ENCODE peak calls at places on chromosomes 6 and 20, in five cellular contexts. D, P, I, G and F are unnamed samples.

GRCh38 chr6:143099647-143100046 is 39.0 kb downstream of the AIG1 start:
- DNase-seq in D (no peak), G (no peak), P (no peak), I (no peak), F (no peak)

GRCh38 chr6:112939543-112939942 is 592.4 kb downstream of the RFPL4B start:
- DNase-seq in G (no peak), D (no peak), I (no peak), P (no peak), F (no peak)

GRCh38 chr20:13494019-13494418 is 144.7 kb downstream of the TASP1 start:
- DNase-seq in P (no peak), D (peak; percentile 31), I (no peak), G (no peak), F (peak; percentile 20)

GRCh38 chr20:46055269-46055668 is 26.3 kb downstream of the SLC12A5 start:
- DNase-seq in I (no peak), D (no peak), P (no peak), G (no peak), F (no peak)

GRCh38 chr6:1870902-1871301 is 261.2 kb downstream of the FOXC1 start:
- DNase-seq in G (no peak), I (no peak), P (no peak), D (no peak), F (no peak)

GRCh38 chr6:52201046-52201445 is 14.9 kb downstream of the IL17A start:
- DNase-seq in P (no peak), D (no peak), I (no peak), G (no peak), F (no peak)

GRCh38 chr20:52054123-52054522 is 137.5 kb downstream of the ZFP64 start:
- DNase-seq in I (no peak), D (no peak), P (no peak), G (no peak), F (no peak)

GRCh38 chr6:119196732-119197131 is 118.3 kb upstream of the FAM184A start:
- DNase-seq in I (no peak), G (no peak), D (no peak), P (no peak), F (no peak)

GRCh38 chr6:10800810-10801209 is 37.5 kb downstream of the MAK start:
- DNase-seq in P (no peak), I (peak; percentile 18), D (peak; percentile 40), G (no peak), F (peak; percentile 29)

GRCh38 chr6:42140051-42140450 is 2.4 kb downstream of the C6orf132 start:
- DNase-seq in P (no peak), G (no peak), D (peak; percentile 90), I (peak; percentile 74), F (peak; percentile 51)

GRCh38 chr6:100886078-100886477 is 4.9 kb upstream of the ASCC3 start:
- DNase-seq in G (no peak), D (peak; percentile 16), I (no peak), P (no peak), F (no peak)

GRCh38 chr6:130982941-130983456 is 80.0 kb downstream of the EPB41L2 start:
- DNase-seq in D (no peak), G (no peak), I (no peak), P (no peak), F (no peak)

GRCh38 chr6:30955367-30956042 is 14.7 kb downstream of the MUCL3 start:
- DNase-seq in D (no peak), I (peak; percentile 85), G (peak; percentile 62), P (peak; percentile 68), F (no peak)

GRCh38 chr6:80003841-80004198 is 629 bp upstream of the TTK start:
- DNase-seq in G (peak; percentile 16), P (no peak), D (no peak), I (no peak), F (no peak)

GRCh38 chr6:44064089-44064947 is 62.9 kb downstream of the MRPL14 start:
- DNase-seq in G (no peak), P (peak; percentile 59), D (peak; percentile 99), I (peak; percentile 78), F (peak; percentile 79)

GRCh38 chr6:170295519-170296422 is 4.9 kb upstream of the DLL1 start:
- DNase-seq in G (peak; percentile 42), D (peak; percentile 59), P (no peak), I (peak; percentile 63), F (no peak)

GRCh38 chr6:48111143-48111506 is at the start of gene PTCHD4:
- DNase-seq in G (no peak), D (peak; percentile 97), I (no peak), P (no peak), F (peak; percentile 89)

GRCh38 chr6:155237613-155238012 is 26.2 kb upstream of the CLDN20 start:
- DNase-seq in I (no peak), D (no peak), P (no peak), G (no peak), F (no peak)

GRCh38 chr6:46103437-46103836 is 26.4 kb upstream of the ENPP4 start:
- DNase-seq in G (no peak), P (no peak), D (no peak), I (no peak), F (no peak)

GRCh38 chr6:99178168-99178567 is 171.3 kb downstream of the FAXC start:
- DNase-seq in P (no peak), I (peak; percentile 11), G (no peak), D (peak; percentile 76), F (peak; percentile 29)

GRCh38 chr6:52639493-52639892 is 31.4 kb upstream of the TMEM14A start:
- DNase-seq in P (no peak), I (no peak), G (no peak), D (no peak), F (no peak)

GRCh38 chr20:61737812-61738443 is 327.8 kb downstream of the TAF4 start:
- DNase-seq in P (no peak), I (no peak), G (no peak), D (no peak), F (no peak)

GRCh38 chr6:37168163-37168758 is 1.7 kb upstream of the PIM1 start:
- DNase-seq in I (no peak), D (no peak), P (no peak), G (no peak), F (no peak)

GRCh38 chr6:166330612-166331011 is 11.7 kb downstream of the SFT2D1 start:
- DNase-seq in G (peak; percentile 67), P (no peak), D (no peak), I (peak; percentile 41), F (no peak)

GRCh38 chr6:169702640-169703246 is 817 bp downstream of the C6orf120 start:
- DNase-seq in D (no peak), G (peak; percentile 22), I (peak; percentile 53), P (peak; percentile 50), F (no peak)

GRCh38 chr6:73107016-73107415 is 118.3 kb downstream of the KHDC1L start:
- DNase-seq in D (peak; percentile 32), G (no peak), I (no peak), P (no peak), F (no peak)

GRCh38 chr6:87705070-87705691 is 3.1 kb upstream of the AKIRIN2 start:
- DNase-seq in P (no peak), G (no peak), I (peak; percentile 47), D (no peak), F (no peak)

DNA sequence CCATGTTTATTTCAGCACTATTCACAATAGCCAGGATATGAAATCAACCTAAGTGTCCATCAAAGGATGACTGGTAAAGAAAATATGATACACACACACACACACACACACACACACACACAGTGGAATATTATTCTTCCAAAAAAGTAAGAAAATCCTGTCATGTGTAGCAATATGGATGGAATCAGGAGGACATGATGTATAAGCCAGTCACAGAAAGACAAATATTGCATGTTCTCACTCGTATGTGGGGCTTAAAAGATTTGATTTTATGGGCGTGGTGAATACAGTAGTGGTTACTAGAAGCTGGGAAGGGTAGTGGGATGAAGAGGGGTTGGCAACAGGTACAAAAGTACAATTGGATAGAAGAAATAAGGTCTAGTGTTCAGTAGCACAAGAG is 207.0 kb upstream of the PRDM1 start:
- DNase-seq in D (no peak), P (no peak), I (no peak), G (no peak), F (peak; percentile 54)
- H3K27ac ChIP-seq in D (no peak overlapping the region), P (no peak overlapping the region), I (no peak overlapping the region), G (no peak overlapping the region), F (peak overlapping the region; percentile 28)

GRCh38 chr6:22680950-22681349 is 111.6 kb downstream of the HDGFL1 start:
- DNase-seq in D (no peak), P (no peak), I (no peak), G (no peak), F (no peak)

GRCh38 chr6:22681761-22682160 is 112.4 kb downstream of the HDGFL1 start:
- DNase-seq in I (no peak), G (no peak), D (no peak), P (no peak), F (no peak)

DNA sequence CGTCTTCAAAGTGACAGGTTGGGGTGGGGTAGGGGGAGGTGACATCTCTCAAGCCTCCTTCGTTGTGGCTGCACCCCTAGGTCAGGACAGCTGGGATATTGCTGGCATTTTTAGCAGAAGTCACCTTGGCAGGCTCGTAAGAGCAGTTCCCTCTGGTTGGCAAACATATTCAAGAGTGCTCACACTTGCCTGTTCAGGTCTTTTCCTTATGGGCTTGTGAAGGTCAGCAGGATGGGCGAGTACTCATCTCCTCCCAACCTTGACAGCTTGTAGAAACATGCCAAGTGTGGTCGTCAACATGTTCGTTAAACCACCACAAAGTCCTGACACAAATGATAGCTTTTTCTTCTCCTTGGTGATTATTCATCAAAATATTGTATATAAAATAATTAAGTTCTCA is 113.6 kb downstream of the HDGFL1 start:
- DNase-seq in I (no peak), D (peak; percentile 75), G (no peak), P (no peak), F (peak; percentile 46)
- H3K27ac ChIP-seq in I (no peak overlapping the region), D (no peak overlapping the region), G (no peak overlapping the region), P (no peak overlapping the region), F (no peak overlapping the region)

GRCh38 chr6:27669798-27670301 is 196.9 kb upstream of the ZNF184 start:
- DNase-seq in P (no peak), D (no peak), I (no peak), G (no peak), F (no peak)
- H3K27ac ChIP-seq in P (no peak overlapping the region), D (no peak overlapping the region), I (no peak overlapping the region), G (no peak overlapping the region), F (no peak overlapping the region)

GRCh38 chr6:151679941-151680340 is 127.5 kb upstream of the ESR1 start:
- DNase-seq in G (no peak), P (no peak), I (no peak), D (no peak), F (no peak)

GRCh38 chr6:151680846-151681425 is 126.5 kb upstream of the ESR1 start:
- DNase-seq in G (no peak), P (no peak), D (no peak), I (no peak), F (no peak)

GRCh38 chr6:151682251-151682650 is 125.2 kb upstream of the ESR1 start:
- DNase-seq in P (no peak), I (no peak), D (no peak), G (no peak), F (no peak)

GRCh38 chr6:151682922-151683321 is 124.6 kb upstream of the ESR1 start:
- DNase-seq in D (no peak), I (no peak), P (no peak), G (no peak), F (no peak)

DNA sequence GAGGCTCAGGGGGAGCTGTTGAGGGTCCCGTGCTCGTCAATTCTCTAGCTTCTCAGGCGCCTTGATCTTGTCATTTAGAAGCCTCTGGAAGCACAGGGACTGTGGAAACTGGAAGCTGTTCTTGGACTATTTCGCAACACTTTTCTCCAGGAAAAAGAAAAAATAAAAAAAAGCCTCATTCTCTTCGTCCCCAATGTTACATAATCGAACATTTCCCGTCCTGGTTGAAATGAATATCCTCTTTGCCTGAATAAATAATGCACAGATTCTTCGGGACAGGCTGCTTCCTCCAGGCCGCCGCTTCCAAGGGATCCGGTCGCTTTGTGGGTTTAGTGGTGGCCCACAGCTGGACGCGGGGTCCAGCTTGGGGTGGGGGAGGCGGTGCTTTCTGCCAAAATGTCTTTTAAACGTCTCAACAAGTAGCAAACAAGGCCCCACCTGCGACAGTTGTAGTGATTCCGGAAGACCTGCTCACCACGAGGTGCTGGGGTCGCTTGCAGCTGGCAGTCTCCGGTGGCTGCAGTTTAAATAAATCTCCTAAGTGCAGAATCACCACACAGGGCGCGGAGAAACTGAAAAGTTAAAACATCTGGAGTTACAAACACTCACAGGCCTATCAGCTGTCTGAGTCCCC is 125.9 kb upstream of the ESR1 start:
- DNase-seq in P (no peak), D (no peak), G (peak; percentile 18), I (peak; percentile 19), F (no peak)
- H3K27ac ChIP-seq in P (no peak overlapping the region), D (no peak overlapping the region), G (peak overlapping the region; percentile 68), I (peak overlapping the region; percentile 44), F (no peak overlapping the region)